ENCODE peak calls at places on chromosomes 3 and 15, in eight cellular contexts. Y is heart right ventricle, C is fibroblast of mammary gland, K is WERI-Rb-1, H is IMR-90, O is dorsolateral prefrontal cortex, I is keratinocyte, Z is upper lobe of right lung. B is an unnamed sample.

GRCh38 chr3:77247063-77247462 is 207.2 kb downstream of the ROBO2 start:
- DNase-seq in Y (no peak), C (no peak), K (no peak), H (peak), O (no peak), I (no peak), Z (no peak), B (no peak)

GRCh38 chr15:67809441-67809840 is 15.9 kb upstream of the SKOR1 start:
- DNase-seq in Y (no peak), C (no peak), K (no peak), H (no peak), O (no peak), I (no peak), Z (no peak), B (no peak)

GRCh38 chr15:72369964-72370363 is 5.8 kb downstream of the HEXA start:
- DNase-seq in Y (no peak), C (no peak), K (no peak), H (no peak), O (no peak), I (no peak), Z (no peak), B (no peak)

GRCh38 chr3:66483006-66483928 is 17.6 kb downstream of the LRIG1 start:
- DNase-seq in Y (peak), C (peak), K (no peak), H (peak), O (peak), I (no peak), Z (no peak), B (peak)

GRCh38 chr3:40191850-40192448 is 117.6 kb upstream of the EIF1B start:
- DNase-seq in Y (peak), C (peak), K (peak), H (peak), O (peak), I (peak), Z (no peak), B (peak)

GRCh38 chr15:92611995-92612745 is 43.4 kb downstream of the FAM174B start:
- DNase-seq in Y (no peak), C (no peak), K (no peak), H (no peak), O (no peak), I (no peak), Z (no peak), B (no peak)

GRCh38 chr15:70512772-70513362 is 250.5 kb downstream of the UACA start:
- DNase-seq in Y (no peak), C (peak), K (peak), H (peak), O (no peak), I (no peak), Z (no peak), B (peak)

GRCh38 chr3:72593881-72594397 is 254.3 kb downstream of the SHQ1 start:
- DNase-seq in Y (no peak), C (peak), K (peak), H (peak), O (no peak), I (no peak), Z (no peak), B (peak)

GRCh38 chr15:88904808-88905327 is 8.3 kb downstream of the MFGE8 start:
- DNase-seq in Y (peak), C (peak), K (peak), H (peak), O (peak), I (no peak), Z (peak), B (peak)

GRCh38 chr3:106699093-106699492 is 678.1 kb upstream of the CCDC54 start:
- DNase-seq in Y (no peak), C (no peak), K (no peak), H (no peak), O (no peak), I (no peak), Z (no peak), B (no peak)

GRCh38 chr15:38186505-38186904 is 66.1 kb upstream of the SPRED1 start:
- DNase-seq in Y (no peak), C (no peak), K (no peak), H (no peak), O (no peak), I (no peak), Z (no peak), B (no peak)

GRCh38 chr3:189298469-189299375 is 127.0 kb downstream of the TPRG1 start:
- DNase-seq in Y (no peak), C (peak), K (no peak), H (no peak), O (no peak), I (no peak), Z (no peak), B (no peak)

GRCh38 chr3:58874248-58874741 is 175.5 kb downstream of the CFAP20DC start:
- DNase-seq in Y (no peak), C (peak), K (no peak), H (peak), O (no peak), I (peak), Z (no peak), B (peak)

GRCh38 chr15:75693501-75694240 is 19.0 kb downstream of the CSPG4 start:
- DNase-seq in Y (no peak), C (peak), K (peak), H (peak), O (no peak), I (no peak), Z (no peak), B (peak)

GRCh38 chr3:36697397-36698001 is 66.9 kb downstream of the DCLK3 start:
- DNase-seq in Y (no peak), C (no peak), K (peak), H (no peak), O (no peak), I (no peak), Z (no peak), B (no peak)

GRCh38 chr3:126358816-126359181 is 1.6 kb upstream of the KLF15 start:
- DNase-seq in Y (no peak), C (no peak), K (no peak), H (no peak), O (peak), I (no peak), Z (peak), B (no peak)

GRCh38 chr15:59191855-59192237 is 14.8 kb upstream of the LDHAL6B start:
- DNase-seq in Y (no peak), C (peak), K (no peak), H (peak), O (no peak), I (peak), Z (no peak), B (peak)

GRCh38 chr3:173983353-173983752 is 585.8 kb downstream of the NLGN1 start:
- DNase-seq in Y (no peak), C (peak), K (no peak), H (peak), O (no peak), I (no peak), Z (no peak), B (peak)

GRCh38 chr3:111069974-111070751 is 1.5 kb upstream of the NECTIN3 start:
- DNase-seq in Y (peak), C (no peak), K (peak), H (peak), O (no peak), I (no peak), Z (no peak), B (peak)

GRCh38 chr3:10358309-10358980 is 37.5 kb upstream of the SEC13 start:
- DNase-seq in Y (no peak), C (no peak), K (no peak), H (no peak), O (peak), I (no peak), Z (no peak), B (no peak)

GRCh38 chr3:137035631-137036030 is 77.8 kb downstream of the IL20RB start:
- DNase-seq in Y (no peak), C (peak), K (peak), H (peak), O (no peak), I (no peak), Z (no peak), B (no peak)

GRCh38 chr3:144394052-144394451 is 422.4 kb downstream of the DIPK2A start:
- DNase-seq in Y (no peak), C (peak), K (no peak), H (peak), O (no peak), I (peak), Z (no peak), B (no peak)

GRCh38 chr3:77620009-77620408 is 580.1 kb downstream of the ROBO2 start:
- DNase-seq in Y (no peak), C (peak), K (no peak), H (peak), O (no peak), I (no peak), Z (no peak), B (no peak)

GRCh38 chr3:150183619-150184425 is 213.1 kb upstream of the PFN2 start:
- DNase-seq in Y (peak), C (peak), K (peak), H (peak), O (peak), I (no peak), Z (peak), B (peak)

GRCh38 chr3:149638401-149639092 is 19.3 kb downstream of the WWTR1 start:
- DNase-seq in Y (no peak), C (peak), K (no peak), H (peak), O (no peak), I (no peak), Z (no peak), B (peak)

GRCh38 chr3:187831125-187832051 is 86.1 kb upstream of the BCL6 start:
- DNase-seq in Y (no peak), C (no peak), K (no peak), H (peak), O (no peak), I (no peak), Z (no peak), B (no peak)

GRCh38 chr3:117407317-117407716 is 697.7 kb downstream of the TUSC7 start:
- DNase-seq in Y (no peak), C (peak), K (peak), H (peak), O (no peak), I (no peak), Z (no peak), B (no peak)

GRCh38 chr3:190853464-190853863 is 9.0 kb downstream of the GMNC start:
- DNase-seq in Y (no peak), C (no peak), K (no peak), H (no peak), O (no peak), I (no peak), Z (no peak), B (no peak)

GRCh38 chr15:86055688-86056087 is 24.0 kb upstream of the AGBL1 start:
- DNase-seq in Y (no peak), C (no peak), K (no peak), H (no peak), O (no peak), I (no peak), Z (no peak), B (no peak)

GRCh38 chr15:82856397-82857170 is 47.2 kb downstream of the WHAMM start:
- DNase-seq in Y (no peak), C (no peak), K (no peak), H (no peak), O (no peak), I (no peak), Z (no peak), B (no peak)

GRCh38 chr3:124298951-124299350 is 307.0 kb upstream of the ROPN1 start:
- DNase-seq in Y (no peak), C (no peak), K (no peak), H (no peak), O (no peak), I (no peak), Z (no peak), B (no peak)

GRCh38 chr15:61146643-61147230 is 82.4 kb downstream of the RORA start:
- DNase-seq in Y (no peak), C (no peak), K (no peak), H (no peak), O (no peak), I (no peak), Z (no peak), B (no peak)

GRCh38 chr3:142332390-142332789 is 107.0 kb upstream of the GK5 start:
- DNase-seq in Y (no peak), C (no peak), K (no peak), H (no peak), O (no peak), I (no peak), Z (no peak), B (no peak)

GRCh38 chr3:71428841-71429609 is 154.5 kb downstream of the FOXP1 start:
- DNase-seq in Y (peak), C (peak), K (no peak), H (peak), O (no peak), I (no peak), Z (no peak), B (peak)

GRCh38 chr3:15903776-15904720 is 106.3 kb upstream of the ANKRD28 start:
- DNase-seq in Y (peak), C (peak), K (no peak), H (no peak), O (no peak), I (no peak), Z (no peak), B (no peak)

GRCh38 chr3:131387796-131388195 is 6.2 kb downstream of the NUDT16 start:
- DNase-seq in Y (no peak), C (no peak), K (no peak), H (no peak), O (no peak), I (no peak), Z (no peak), B (no peak)

GRCh38 chr15:69056365-69056764 is 41.9 kb downstream of the NOX5 start:
- DNase-seq in Y (no peak), C (no peak), K (peak), H (no peak), O (no peak), I (peak), Z (no peak), B (no peak)

GRCh38 chr15:75661041-75661778 is 13.5 kb downstream of the SNX33 start:
- DNase-seq in Y (peak), C (peak), K (no peak), H (peak), O (no peak), I (no peak), Z (peak), B (peak)

GRCh38 chr15:93603550-93603949 is 514.5 kb upstream of the RGMA start:
- DNase-seq in Y (no peak), C (no peak), K (no peak), H (no peak), O (no peak), I (no peak), Z (no peak), B (no peak)

DNA sequence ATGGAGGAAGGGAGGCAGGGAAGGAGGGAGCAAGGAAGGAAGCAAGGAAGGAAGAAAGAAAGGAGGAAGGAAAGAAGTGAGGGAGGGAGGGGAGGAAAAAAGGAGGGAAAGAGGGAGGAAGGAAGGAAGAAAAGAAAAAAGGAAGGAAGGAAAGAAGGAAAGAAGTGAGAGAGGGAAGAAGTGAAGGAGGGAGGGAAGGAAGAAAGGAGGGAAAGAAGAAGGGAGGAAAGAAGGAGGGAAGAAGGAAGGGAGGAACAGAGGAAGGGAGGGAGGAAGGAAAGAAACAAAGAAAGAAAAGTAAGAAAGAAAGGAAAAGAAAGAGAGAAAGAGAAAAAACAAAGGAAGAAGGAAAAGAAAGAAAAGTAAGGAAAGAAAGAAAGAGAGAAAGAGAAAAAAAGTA is 183.0 kb upstream of the SLC24A5 start:
- DNase-seq in Y (no peak), C (no peak), K (no peak), H (no peak), O (no peak), I (no peak), Z (no peak), B (no peak)
- TF ChIP-seq CTCF in Y (no peak), C (no peak), K (no peak), H (no peak), O (no peak), I (no peak), Z (no peak), B (no peak)

GRCh38 chr3:186193534-186194450 is 84.9 kb upstream of the ETV5 start:
- DNase-seq in Y (no peak), C (no peak), K (peak), H (no peak), O (no peak), I (no peak), Z (peak), B (no peak)
- H3K4me3 ChIP-seq in Y (peak), C (no peak), K (peak), H (no peak), O (peak), I (peak), Z (peak), B (peak)

GRCh38 chr3:14273886-14274517 is 95.4 kb downstream of the LSM3 start:
- DNase-seq in Y (no peak), C (no peak), K (no peak), H (peak), O (no peak), I (peak), Z (no peak), B (no peak)
- TF ChIP-seq CTCF in Y (no peak), C (no peak), K (no peak), H (no peak), O (no peak), I (no peak), Z (no peak), B (no peak)

GRCh38 chr3:39105687-39106063 is 1.8 kb downstream of the GORASP1 start:
- DNase-seq in Y (no peak), C (no peak), K (no peak), H (no peak), O (no peak), I (no peak), Z (no peak), B (no peak)
- H3K4me3 ChIP-seq in Y (no peak), C (no peak), K (no peak), H (no peak), O (peak), I (no peak), Z (peak), B (no peak)

DNA sequence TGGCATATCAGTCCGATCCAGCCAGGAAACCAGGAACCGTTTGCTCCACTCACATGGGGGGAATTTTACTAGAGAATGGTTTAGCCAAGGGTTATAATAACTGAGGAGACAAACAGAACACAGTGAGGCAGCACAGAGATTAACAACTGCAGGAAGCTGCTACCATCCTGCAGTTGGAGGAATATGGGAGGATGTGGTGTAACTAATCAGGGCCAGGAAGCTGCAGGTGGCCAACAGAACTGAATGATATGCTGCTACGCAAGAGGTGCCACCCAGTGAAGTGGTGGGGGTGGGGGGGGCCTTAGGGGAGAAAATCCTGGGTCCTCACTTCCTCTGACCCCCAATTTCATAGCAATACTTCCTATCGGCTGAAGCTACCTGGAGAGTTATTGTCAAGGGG is 306.4 kb upstream of the STT3B start:
- DNase-seq in Y (no peak), C (no peak), K (no peak), H (no peak), O (no peak), I (no peak), Z (no peak), B (no peak)
- TF ChIP-seq CTCF in Y (no peak), C (no peak), K (no peak), H (no peak), O (no peak), I (no peak), Z (no peak), B (no peak)

B was measured in astrocyte of the spinal cord.